ENCODE peak calls at places on chromosome 4, in nine cellular contexts. One of them, this sample, is unnamed.
A peak's percentile ranks its signal among the peaks of the same experiment; 100 is the strongest.

GRCh38 chr4:161148051-161148450 is 1015.7 kb downstream of the FSTL5 start:
- DNase-seq in breast epithelium: no peak
- DNase-seq in sigmoid colon: no peak
- DNase-seq in HCT116: no peak
- DNase-seq in GM23338: no peak
- DNase-seq in upper lobe of left lung: no peak
- DNase-seq in endothelial cell of umbilical vein: no peak
- DNase-seq in HepG2: no peak
- DNase-seq in transverse colon: no peak
- DNase-seq in this sample: no peak

GRCh38 chr4:159410076-159410777 is 307.3 kb downstream of the RAPGEF2 start:
- DNase-seq in breast epithelium: no peak
- DNase-seq in sigmoid colon: no peak
- DNase-seq in HCT116: no peak
- DNase-seq in GM23338: no peak
- DNase-seq in upper lobe of left lung: no peak
- DNase-seq in endothelial cell of umbilical vein: no peak
- DNase-seq in HepG2: no peak
- DNase-seq in transverse colon: no peak
- DNase-seq in this sample: no peak

GRCh38 chr4:164701665-164702064 is 52.3 kb upstream of the SMIM31 start:
- DNase-seq in breast epithelium: no peak
- DNase-seq in sigmoid colon: no peak
- DNase-seq in HCT116: no peak
- DNase-seq in GM23338: no peak
- DNase-seq in upper lobe of left lung: no peak
- DNase-seq in endothelial cell of umbilical vein: no peak
- DNase-seq in HepG2: no peak
- DNase-seq in transverse colon: no peak
- DNase-seq in this sample: no peak

GRCh38 chr4:85787133-85787532 is 312.2 kb downstream of the ARHGAP24 start:
- DNase-seq in breast epithelium: no peak
- DNase-seq in sigmoid colon: no peak
- DNase-seq in HCT116: no peak
- DNase-seq in GM23338: no peak
- DNase-seq in upper lobe of left lung: no peak
- DNase-seq in endothelial cell of umbilical vein: peak; percentile 81
- DNase-seq in HepG2: no peak
- DNase-seq in transverse colon: no peak
- DNase-seq in this sample: no peak

GRCh38 chr4:17033256-17034245 is 135.1 kb upstream of the LDB2 start:
- DNase-seq in breast epithelium: no peak
- DNase-seq in sigmoid colon: no peak
- DNase-seq in HCT116: no peak
- DNase-seq in GM23338: no peak
- DNase-seq in upper lobe of left lung: no peak
- DNase-seq in endothelial cell of umbilical vein: no peak
- DNase-seq in HepG2: no peak
- DNase-seq in transverse colon: no peak
- DNase-seq in this sample: no peak

GRCh38 chr4:133801858-133802257 is 399.7 kb downstream of the PABPC4L start:
- DNase-seq in breast epithelium: no peak
- DNase-seq in sigmoid colon: no peak
- DNase-seq in HCT116: no peak
- DNase-seq in GM23338: peak; percentile 53
- DNase-seq in upper lobe of left lung: no peak
- DNase-seq in endothelial cell of umbilical vein: peak; percentile 8
- DNase-seq in HepG2: no peak
- DNase-seq in transverse colon: no peak
- DNase-seq in this sample: no peak

GRCh38 chr4:27023366-27023765 is 162.7 kb downstream of the STIM2 start:
- DNase-seq in breast epithelium: no peak
- DNase-seq in sigmoid colon: no peak
- DNase-seq in HCT116: no peak
- DNase-seq in GM23338: no peak
- DNase-seq in upper lobe of left lung: no peak
- DNase-seq in endothelial cell of umbilical vein: no peak
- DNase-seq in HepG2: no peak
- DNase-seq in transverse colon: no peak
- DNase-seq in this sample: no peak

GRCh38 chr4:99507762-99508161 is 3.1 kb upstream of the C4orf17 start:
- DNase-seq in breast epithelium: no peak
- DNase-seq in sigmoid colon: no peak
- DNase-seq in HCT116: no peak
- DNase-seq in GM23338: no peak
- DNase-seq in upper lobe of left lung: no peak
- DNase-seq in endothelial cell of umbilical vein: no peak
- DNase-seq in HepG2: no peak
- DNase-seq in transverse colon: no peak
- DNase-seq in this sample: no peak

GRCh38 chr4:39568805-39569204 is 41.6 kb upstream of the UGDH start:
- DNase-seq in breast epithelium: no peak
- DNase-seq in sigmoid colon: no peak
- DNase-seq in HCT116: no peak
- DNase-seq in GM23338: no peak
- DNase-seq in upper lobe of left lung: no peak
- DNase-seq in endothelial cell of umbilical vein: no peak
- DNase-seq in HepG2: no peak
- DNase-seq in transverse colon: no peak
- DNase-seq in this sample: peak; percentile 24

GRCh38 chr4:84814100-84814750 is 152.3 kb downstream of the WDFY3 start:
- DNase-seq in breast epithelium: no peak
- DNase-seq in sigmoid colon: no peak
- DNase-seq in HCT116: peak; percentile 60
- DNase-seq in GM23338: no peak
- DNase-seq in upper lobe of left lung: no peak
- DNase-seq in endothelial cell of umbilical vein: peak; percentile 87
- DNase-seq in HepG2: peak; percentile 45
- DNase-seq in transverse colon: no peak
- DNase-seq in this sample: no peak

GRCh38 chr4:105399535-105400161 is 74.2 kb downstream of the PPA2 start:
- DNase-seq in breast epithelium: no peak
- DNase-seq in sigmoid colon: no peak
- DNase-seq in HCT116: peak; percentile 26
- DNase-seq in GM23338: no peak
- DNase-seq in upper lobe of left lung: no peak
- DNase-seq in endothelial cell of umbilical vein: peak; percentile 27
- DNase-seq in HepG2: no peak
- DNase-seq in transverse colon: no peak
- DNase-seq in this sample: no peak

GRCh38 chr4:56859841-56860240 is 38.3 kb upstream of the SPINK2 start:
- DNase-seq in breast epithelium: no peak
- DNase-seq in sigmoid colon: no peak
- DNase-seq in HCT116: no peak
- DNase-seq in GM23338: no peak
- DNase-seq in upper lobe of left lung: no peak
- DNase-seq in endothelial cell of umbilical vein: no peak
- DNase-seq in HepG2: no peak
- DNase-seq in transverse colon: no peak
- DNase-seq in this sample: no peak

GRCh38 chr4:153780221-153780620 is 8.7 kb downstream of the SFRP2 start:
- DNase-seq in breast epithelium: no peak
- DNase-seq in sigmoid colon: no peak
- DNase-seq in HCT116: no peak
- DNase-seq in GM23338: no peak
- DNase-seq in upper lobe of left lung: no peak
- DNase-seq in endothelial cell of umbilical vein: no peak
- DNase-seq in HepG2: no peak
- DNase-seq in transverse colon: no peak
- DNase-seq in this sample: no peak

GRCh38 chr4:56613101-56613862 is 67.8 kb downstream of the HOPX start:
- DNase-seq in breast epithelium: no peak
- DNase-seq in sigmoid colon: no peak
- DNase-seq in HCT116: no peak
- DNase-seq in GM23338: peak; percentile 23
- DNase-seq in upper lobe of left lung: no peak
- DNase-seq in endothelial cell of umbilical vein: peak; percentile 5
- DNase-seq in HepG2: peak; percentile 5
- DNase-seq in transverse colon: no peak
- DNase-seq in this sample: peak; percentile 26

GRCh38 chr4:69308634-69309033 is 28.4 kb downstream of the UGT2B28 start:
- DNase-seq in breast epithelium: no peak
- DNase-seq in sigmoid colon: no peak
- DNase-seq in HCT116: no peak
- DNase-seq in GM23338: no peak
- DNase-seq in upper lobe of left lung: no peak
- DNase-seq in endothelial cell of umbilical vein: no peak
- DNase-seq in HepG2: no peak
- DNase-seq in transverse colon: no peak
- DNase-seq in this sample: no peak

GRCh38 chr4:10619855-10620254 is 64.7 kb downstream of the CLNK start:
- DNase-seq in breast epithelium: no peak
- DNase-seq in sigmoid colon: no peak
- DNase-seq in HCT116: no peak
- DNase-seq in GM23338: no peak
- DNase-seq in upper lobe of left lung: no peak
- DNase-seq in endothelial cell of umbilical vein: no peak
- DNase-seq in HepG2: no peak
- DNase-seq in transverse colon: no peak
- DNase-seq in this sample: no peak

GRCh38 chr4:150580244-150580643 is 1.7 kb upstream of the MAB21L2 start:
- DNase-seq in breast epithelium: no peak
- DNase-seq in sigmoid colon: no peak
- DNase-seq in HCT116: no peak
- DNase-seq in GM23338: peak; percentile 8
- DNase-seq in upper lobe of left lung: no peak
- DNase-seq in endothelial cell of umbilical vein: no peak
- DNase-seq in HepG2: no peak
- DNase-seq in transverse colon: no peak
- DNase-seq in this sample: no peak

GRCh38 chr4:150577786-150578185 is 4.2 kb upstream of the MAB21L2 start:
- DNase-seq in breast epithelium: no peak
- DNase-seq in sigmoid colon: no peak
- DNase-seq in HCT116: no peak
- DNase-seq in GM23338: no peak
- DNase-seq in upper lobe of left lung: no peak
- DNase-seq in endothelial cell of umbilical vein: no peak
- DNase-seq in HepG2: no peak
- DNase-seq in transverse colon: no peak
- DNase-seq in this sample: no peak

GRCh38 chr4:150579591-150580234 is 2.2 kb upstream of the MAB21L2 start:
- DNase-seq in breast epithelium: no peak
- DNase-seq in sigmoid colon: peak; percentile 82
- DNase-seq in HCT116: no peak
- DNase-seq in GM23338: peak; percentile 50
- DNase-seq in upper lobe of left lung: peak; percentile 82
- DNase-seq in endothelial cell of umbilical vein: no peak
- DNase-seq in HepG2: no peak
- DNase-seq in transverse colon: no peak
- DNase-seq in this sample: no peak

GRCh38 chr4:150581206-150581605 is 745 bp upstream of the MAB21L2 start:
- DNase-seq in breast epithelium: no peak
- DNase-seq in sigmoid colon: no peak
- DNase-seq in HCT116: no peak
- DNase-seq in GM23338: no peak
- DNase-seq in upper lobe of left lung: no peak
- DNase-seq in endothelial cell of umbilical vein: no peak
- DNase-seq in HepG2: no peak
- DNase-seq in transverse colon: no peak
- DNase-seq in this sample: no peak

GRCh38 chr4:150578745-150579470 is 3.0 kb upstream of the MAB21L2 start:
- DNase-seq in breast epithelium: no peak
- DNase-seq in sigmoid colon: peak; percentile 85
- DNase-seq in HCT116: no peak
- DNase-seq in GM23338: peak; percentile 77
- DNase-seq in upper lobe of left lung: no peak
- DNase-seq in endothelial cell of umbilical vein: no peak
- DNase-seq in HepG2: no peak
- DNase-seq in transverse colon: no peak
- DNase-seq in this sample: no peak
- TF ChIP-seq POLR2AphosphoS5 in breast epithelium: no peak
- TF ChIP-seq POLR2AphosphoS5 in sigmoid colon: peak; percentile 86
- TF ChIP-seq POLR2AphosphoS5 in HCT116: no peak
- TF ChIP-seq POLR2AphosphoS5 in GM23338: no peak
- TF ChIP-seq POLR2AphosphoS5 in upper lobe of left lung: no peak
- TF ChIP-seq POLR2AphosphoS5 in endothelial cell of umbilical vein: no peak
- TF ChIP-seq POLR2AphosphoS5 in HepG2: no peak
- TF ChIP-seq POLR2AphosphoS5 in transverse colon: peak; percentile 57
- TF ChIP-seq POLR2AphosphoS5 in this sample: no peak

GRCh38 chr4:152385551-152385950 is 150.3 kb downstream of the FBXW7 start:
- DNase-seq in breast epithelium: no peak
- DNase-seq in sigmoid colon: no peak
- DNase-seq in HCT116: no peak
- DNase-seq in GM23338: peak; percentile 21
- DNase-seq in upper lobe of left lung: no peak
- DNase-seq in endothelial cell of umbilical vein: peak; percentile 23
- DNase-seq in HepG2: no peak
- DNase-seq in transverse colon: no peak
- DNase-seq in this sample: no peak
- TF ChIP-seq CTCF in breast epithelium: peak; percentile 47
- TF ChIP-seq CTCF in sigmoid colon: peak; percentile 34
- TF ChIP-seq CTCF in HCT116: peak; percentile 58
- TF ChIP-seq CTCF in GM23338: peak; percentile 74
- TF ChIP-seq CTCF in upper lobe of left lung: no peak
- TF ChIP-seq CTCF in endothelial cell of umbilical vein: peak; percentile 31
- TF ChIP-seq CTCF in HepG2: peak; percentile 24
- TF ChIP-seq CTCF in transverse colon: peak; percentile 23
- TF ChIP-seq CTCF in this sample: peak; percentile 25

GRCh38 chr4:109702950-109703663 is at the start of gene CASP6:
- DNase-seq in breast epithelium: peak; percentile 84
- DNase-seq in sigmoid colon: peak; percentile 91
- DNase-seq in HCT116: peak; percentile 51
- DNase-seq in GM23338: peak; percentile 85
- DNase-seq in upper lobe of left lung: peak; percentile 98
- DNase-seq in endothelial cell of umbilical vein: peak; percentile 80
- DNase-seq in HepG2: peak; percentile 36
- DNase-seq in transverse colon: peak; percentile 93
- DNase-seq in this sample: peak; percentile 84
- TF ChIP-seq POLR2AphosphoS5 in breast epithelium: peak; percentile 18
- TF ChIP-seq POLR2AphosphoS5 in sigmoid colon: peak; percentile 80
- TF ChIP-seq POLR2AphosphoS5 in HCT116: peak; percentile 79
- TF ChIP-seq POLR2AphosphoS5 in GM23338: peak; percentile 63
- TF ChIP-seq POLR2AphosphoS5 in upper lobe of left lung: peak; percentile 8
- TF ChIP-seq POLR2AphosphoS5 in endothelial cell of umbilical vein: peak; percentile 54
- TF ChIP-seq POLR2AphosphoS5 in HepG2: peak; percentile 39
- TF ChIP-seq POLR2AphosphoS5 in transverse colon: peak; percentile 82
- TF ChIP-seq POLR2AphosphoS5 in this sample: peak; percentile 68

GRCh38 chr4:151310124-151310728 is 15.2 kb downstream of the SH3D19 start:
- DNase-seq in breast epithelium: no peak
- DNase-seq in sigmoid colon: no peak
- DNase-seq in HCT116: no peak
- DNase-seq in GM23338: no peak
- DNase-seq in upper lobe of left lung: no peak
- DNase-seq in endothelial cell of umbilical vein: no peak
- DNase-seq in HepG2: no peak
- DNase-seq in transverse colon: no peak
- DNase-seq in this sample: no peak

GRCh38 chr4:151302432-151302831 is 23.0 kb downstream of the SH3D19 start:
- DNase-seq in breast epithelium: no peak
- DNase-seq in sigmoid colon: no peak
- DNase-seq in HCT116: no peak
- DNase-seq in GM23338: no peak
- DNase-seq in upper lobe of left lung: no peak
- DNase-seq in endothelial cell of umbilical vein: no peak
- DNase-seq in HepG2: peak; percentile 66
- DNase-seq in transverse colon: no peak
- DNase-seq in this sample: no peak

GRCh38 chr4:151304226-151304625 is 21.2 kb downstream of the SH3D19 start:
- DNase-seq in breast epithelium: no peak
- DNase-seq in sigmoid colon: no peak
- DNase-seq in HCT116: no peak
- DNase-seq in GM23338: no peak
- DNase-seq in upper lobe of left lung: no peak
- DNase-seq in endothelial cell of umbilical vein: no peak
- DNase-seq in HepG2: no peak
- DNase-seq in transverse colon: no peak
- DNase-seq in this sample: no peak

GRCh38 chr4:151304755-151305154 is 20.6 kb downstream of the SH3D19 start:
- DNase-seq in breast epithelium: no peak
- DNase-seq in sigmoid colon: no peak
- DNase-seq in HCT116: no peak
- DNase-seq in GM23338: peak; percentile 29
- DNase-seq in upper lobe of left lung: no peak
- DNase-seq in endothelial cell of umbilical vein: peak; percentile 30
- DNase-seq in HepG2: no peak
- DNase-seq in transverse colon: no peak
- DNase-seq in this sample: no peak
- TF ChIP-seq CTCF in breast epithelium: no peak
- TF ChIP-seq CTCF in sigmoid colon: no peak
- TF ChIP-seq CTCF in HCT116: no peak
- TF ChIP-seq CTCF in GM23338: no peak
- TF ChIP-seq CTCF in upper lobe of left lung: no peak
- TF ChIP-seq CTCF in endothelial cell of umbilical vein: no peak
- TF ChIP-seq CTCF in HepG2: peak; percentile 19
- TF ChIP-seq CTCF in transverse colon: no peak
- TF ChIP-seq CTCF in this sample: no peak